ENCODE peak calls at places on chromosome 10, in six cellular contexts. One of them, this sample, is unnamed.

GRCh38 chr10:33414841-33415240 is 80.4 kb upstream of the NRP1 start:
- DNase-seq in neural progenitor cell: no peak
- DNase-seq in tibial nerve: no peak
- DNase-seq in GM12865: no peak
- DNase-seq in heart left ventricle: no peak
- DNase-seq in AG04449: peak; percentile 28
- DNase-seq in this sample: no peak

GRCh38 chr10:87575851-87576250 is 71.2 kb downstream of the MINPP1 start:
- DNase-seq in tibial nerve: no peak
- DNase-seq in heart left ventricle: no peak
- DNase-seq in GM12865: no peak
- DNase-seq in neural progenitor cell: no peak
- DNase-seq in AG04449: no peak
- DNase-seq in this sample: no peak

GRCh38 chr10:29370092-29370611 is 81.3 kb downstream of the LYZL1 start:
- DNase-seq in heart left ventricle: no peak
- DNase-seq in GM12865: no peak
- DNase-seq in tibial nerve: no peak
- DNase-seq in neural progenitor cell: no peak
- DNase-seq in AG04449: no peak
- DNase-seq in this sample: no peak

GRCh38 chr10:23094786-23095403 is 484 bp upstream of the MSRB2 start:
- DNase-seq in AG04449: no peak
- DNase-seq in neural progenitor cell: no peak
- DNase-seq in heart left ventricle: no peak
- DNase-seq in tibial nerve: no peak
- DNase-seq in GM12865: no peak
- DNase-seq in this sample: no peak

GRCh38 chr10:102230861-102231356 is 4.8 kb downstream of the ELOVL3 start:
- DNase-seq in heart left ventricle: peak; percentile 74
- DNase-seq in tibial nerve: no peak
- DNase-seq in AG04449: no peak
- DNase-seq in neural progenitor cell: peak; percentile 87
- DNase-seq in GM12865: peak; percentile 54
- DNase-seq in this sample: peak; percentile 51

GRCh38 chr10:119933179-119933578 is 40.6 kb downstream of the SEC23IP start:
- DNase-seq in GM12865: no peak
- DNase-seq in AG04449: no peak
- DNase-seq in tibial nerve: no peak
- DNase-seq in heart left ventricle: no peak
- DNase-seq in neural progenitor cell: peak; percentile 78
- DNase-seq in this sample: peak; percentile 41

GRCh38 chr10:18618995-18619394 is 32.4 kb downstream of the NSUN6 start:
- DNase-seq in GM12865: no peak
- DNase-seq in heart left ventricle: no peak
- DNase-seq in neural progenitor cell: no peak
- DNase-seq in tibial nerve: no peak
- DNase-seq in AG04449: no peak
- DNase-seq in this sample: no peak

GRCh38 chr10:43665054-43665453 is 16.4 kb upstream of the ZNF32 start:
- DNase-seq in neural progenitor cell: no peak
- DNase-seq in tibial nerve: no peak
- DNase-seq in GM12865: no peak
- DNase-seq in AG04449: no peak
- DNase-seq in heart left ventricle: no peak
- DNase-seq in this sample: no peak

GRCh38 chr10:12438914-12439692 is 89.8 kb downstream of the CAMK1D start:
- DNase-seq in tibial nerve: no peak
- DNase-seq in heart left ventricle: no peak
- DNase-seq in AG04449: no peak
- DNase-seq in GM12865: no peak
- DNase-seq in neural progenitor cell: no peak
- DNase-seq in this sample: no peak

GRCh38 chr10:119500138-119500795 is 42.3 kb downstream of the RGS10 start:
- DNase-seq in neural progenitor cell: no peak
- DNase-seq in heart left ventricle: no peak
- DNase-seq in tibial nerve: no peak
- DNase-seq in AG04449: no peak
- DNase-seq in GM12865: no peak
- DNase-seq in this sample: no peak

GRCh38 chr10:130300608-130301025 is 164.4 kb downstream of the GLRX3 start:
- DNase-seq in tibial nerve: no peak
- DNase-seq in AG04449: no peak
- DNase-seq in heart left ventricle: peak; percentile 82
- DNase-seq in neural progenitor cell: no peak
- DNase-seq in GM12865: no peak
- DNase-seq in this sample: no peak

GRCh38 chr10:120019568-120019967 is 127.0 kb downstream of the SEC23IP start:
- DNase-seq in AG04449: no peak
- DNase-seq in GM12865: no peak
- DNase-seq in tibial nerve: no peak
- DNase-seq in heart left ventricle: no peak
- DNase-seq in neural progenitor cell: no peak
- DNase-seq in this sample: no peak

GRCh38 chr10:44913312-44914079 is 2.4 kb downstream of the TMEM72 start:
- DNase-seq in neural progenitor cell: no peak
- DNase-seq in heart left ventricle: no peak
- DNase-seq in AG04449: no peak
- DNase-seq in GM12865: no peak
- DNase-seq in tibial nerve: no peak
- DNase-seq in this sample: peak; percentile 59

GRCh38 chr10:103069453-103070331 is 123.4 kb downstream of the NT5C2 start:
- DNase-seq in GM12865: peak; percentile 83
- DNase-seq in AG04449: no peak
- DNase-seq in heart left ventricle: no peak
- DNase-seq in tibial nerve: peak; percentile 26
- DNase-seq in neural progenitor cell: peak; percentile 79
- DNase-seq in this sample: peak; percentile 74

GRCh38 chr10:78754269-78755074 is 314.3 kb upstream of the ZMIZ1 start:
- DNase-seq in neural progenitor cell: peak; percentile 37
- DNase-seq in GM12865: no peak
- DNase-seq in heart left ventricle: no peak
- DNase-seq in AG04449: peak; percentile 71
- DNase-seq in tibial nerve: no peak
- DNase-seq in this sample: peak; percentile 90

GRCh38 chr10:35783305-35783838 is 141.3 kb upstream of the FZD8 start:
- DNase-seq in heart left ventricle: no peak
- DNase-seq in tibial nerve: no peak
- DNase-seq in neural progenitor cell: no peak
- DNase-seq in AG04449: no peak
- DNase-seq in GM12865: no peak
- DNase-seq in this sample: peak; percentile 39

GRCh38 chr10:124744688-124745055 is 494 bp upstream of the FAM53B start:
- DNase-seq in tibial nerve: no peak
- DNase-seq in heart left ventricle: no peak
- DNase-seq in AG04449: no peak
- DNase-seq in neural progenitor cell: no peak
- DNase-seq in GM12865: no peak
- DNase-seq in this sample: peak; percentile 88

GRCh38 chr10:63217120-63217605 is 84.0 kb downstream of the NRBF2 start:
- DNase-seq in GM12865: peak; percentile 65
- DNase-seq in AG04449: no peak
- DNase-seq in heart left ventricle: no peak
- DNase-seq in neural progenitor cell: peak; percentile 61
- DNase-seq in tibial nerve: no peak
- DNase-seq in this sample: peak; percentile 75

GRCh38 chr10:103452714-103453230 is 602 bp upstream of the CALHM2 start:
- DNase-seq in GM12865: no peak
- DNase-seq in neural progenitor cell: no peak
- DNase-seq in AG04449: no peak
- DNase-seq in heart left ventricle: no peak
- DNase-seq in tibial nerve: no peak
- DNase-seq in this sample: peak; percentile 19

GRCh38 chr10:127906548-127907377 is at the start of gene PTPRE:
- DNase-seq in tibial nerve: no peak
- DNase-seq in neural progenitor cell: peak; percentile 90
- DNase-seq in heart left ventricle: peak; percentile 91
- DNase-seq in GM12865: peak; percentile 45
- DNase-seq in AG04449: no peak
- DNase-seq in this sample: peak; percentile 72

GRCh38 chr10:18179901-18180300 is 39.7 kb downstream of the CACNB2 start:
- DNase-seq in tibial nerve: no peak
- DNase-seq in heart left ventricle: no peak
- DNase-seq in GM12865: no peak
- DNase-seq in neural progenitor cell: no peak
- DNase-seq in AG04449: peak; percentile 19
- DNase-seq in this sample: peak; percentile 92

GRCh38 chr10:80137031-80137712 is 4.6 kb downstream of the PLAC9 start:
- DNase-seq in neural progenitor cell: peak; percentile 11
- DNase-seq in heart left ventricle: peak; percentile 79
- DNase-seq in tibial nerve: peak; percentile 61
- DNase-seq in AG04449: no peak
- DNase-seq in GM12865: no peak
- DNase-seq in this sample: no peak

GRCh38 chr10:110317866-110318850 is 13.4 kb upstream of the SMNDC1 start:
- DNase-seq in heart left ventricle: no peak
- DNase-seq in AG04449: no peak
- DNase-seq in GM12865: peak; percentile 38
- DNase-seq in neural progenitor cell: no peak
- DNase-seq in tibial nerve: no peak
- DNase-seq in this sample: no peak

GRCh38 chr10:30160431-30160982 is 101.1 kb upstream of the JCAD start:
- DNase-seq in AG04449: no peak
- DNase-seq in GM12865: peak; percentile 60
- DNase-seq in tibial nerve: no peak
- DNase-seq in heart left ventricle: no peak
- DNase-seq in neural progenitor cell: no peak
- DNase-seq in this sample: no peak

GRCh38 chr10:132942101-132942739 is at the start of gene CFAP46:
- DNase-seq in tibial nerve: no peak
- DNase-seq in heart left ventricle: peak; percentile 80
- DNase-seq in GM12865: no peak
- DNase-seq in neural progenitor cell: peak; percentile 86
- DNase-seq in AG04449: no peak
- DNase-seq in this sample: peak; percentile 53

GRCh38 chr10:9227679-9228365 is 1173.3 kb downstream of the GATA3 start:
- DNase-seq in heart left ventricle: no peak
- DNase-seq in neural progenitor cell: no peak
- DNase-seq in tibial nerve: no peak
- DNase-seq in AG04449: no peak
- DNase-seq in GM12865: no peak
- DNase-seq in this sample: no peak

GRCh38 chr10:43417950-43418768 is 9.2 kb upstream of the HNRNPF start:
- DNase-seq in heart left ventricle: no peak
- DNase-seq in AG04449: no peak
- DNase-seq in GM12865: peak; percentile 81
- DNase-seq in neural progenitor cell: no peak
- DNase-seq in tibial nerve: no peak
- DNase-seq in this sample: no peak

GRCh38 chr10:49606981-49607535 is 3.1 kb upstream of the SLC18A3 start:
- DNase-seq in tibial nerve: no peak
- DNase-seq in neural progenitor cell: peak; percentile 93
- DNase-seq in heart left ventricle: peak; percentile 87
- DNase-seq in GM12865: peak; percentile 73
- DNase-seq in AG04449: no peak
- DNase-seq in this sample: peak; percentile 87

GRCh38 chr10:21432266-21432665 is 93.2 kb downstream of the SKIDA1 start:
- DNase-seq in neural progenitor cell: no peak
- DNase-seq in GM12865: no peak
- DNase-seq in AG04449: no peak
- DNase-seq in tibial nerve: no peak
- DNase-seq in heart left ventricle: no peak
- DNase-seq in this sample: no peak

GRCh38 chr10:49646256-49646870 is 32.5 kb downstream of the CHAT start:
- DNase-seq in AG04449: no peak
- DNase-seq in neural progenitor cell: no peak
- DNase-seq in heart left ventricle: no peak
- DNase-seq in tibial nerve: no peak
- DNase-seq in GM12865: no peak
- DNase-seq in this sample: no peak

GRCh38 chr10:14474656-14475055 is 143.9 kb upstream of the FRMD4A start:
- DNase-seq in tibial nerve: no peak
- DNase-seq in AG04449: no peak
- DNase-seq in GM12865: peak; percentile 29
- DNase-seq in neural progenitor cell: no peak
- DNase-seq in heart left ventricle: no peak
- DNase-seq in this sample: no peak

GRCh38 chr10:99343262-99343661 is 14.1 kb downstream of the CNNM1 start:
- DNase-seq in heart left ventricle: no peak
- DNase-seq in GM12865: no peak
- DNase-seq in tibial nerve: no peak
- DNase-seq in AG04449: no peak
- DNase-seq in neural progenitor cell: no peak
- DNase-seq in this sample: no peak

GRCh38 chr10:99344715-99345114 is 15.6 kb downstream of the CNNM1 start:
- DNase-seq in AG04449: no peak
- DNase-seq in tibial nerve: no peak
- DNase-seq in GM12865: no peak
- DNase-seq in neural progenitor cell: no peak
- DNase-seq in heart left ventricle: no peak
- DNase-seq in this sample: no peak

GRCh38 chr10:99346247-99346646 is 17.1 kb downstream of the CNNM1 start:
- DNase-seq in AG04449: no peak
- DNase-seq in tibial nerve: no peak
- DNase-seq in GM12865: no peak
- DNase-seq in neural progenitor cell: no peak
- DNase-seq in heart left ventricle: no peak
- DNase-seq in this sample: peak; percentile 27

GRCh38 chr10:99345350-99345749 is 16.2 kb downstream of the CNNM1 start:
- DNase-seq in heart left ventricle: no peak
- DNase-seq in tibial nerve: no peak
- DNase-seq in GM12865: peak; percentile 5
- DNase-seq in AG04449: no peak
- DNase-seq in neural progenitor cell: no peak
- DNase-seq in this sample: no peak

GRCh38 chr10:99347672-99348071 is 18.5 kb downstream of the CNNM1 start:
- DNase-seq in GM12865: no peak
- DNase-seq in heart left ventricle: no peak
- DNase-seq in neural progenitor cell: no peak
- DNase-seq in tibial nerve: no peak
- DNase-seq in AG04449: no peak
- DNase-seq in this sample: no peak
- TF ChIP-seq CTCF in GM12865: no peak
- TF ChIP-seq CTCF in heart left ventricle: no peak
- TF ChIP-seq CTCF in neural progenitor cell: no peak
- TF ChIP-seq CTCF in tibial nerve: no peak
- TF ChIP-seq CTCF in AG04449: no peak
- TF ChIP-seq CTCF in this sample: no peak

GRCh38 chr10:101215397-101216206 is 13.7 kb downstream of the LBX1 start:
- DNase-seq in tibial nerve: no peak
- DNase-seq in AG04449: no peak
- DNase-seq in neural progenitor cell: peak; percentile 43
- DNase-seq in GM12865: no peak
- DNase-seq in heart left ventricle: peak; percentile 54
- DNase-seq in this sample: no peak
- H3K4me3 ChIP-seq in tibial nerve: no peak overlapping the region
- H3K4me3 ChIP-seq in AG04449: no peak overlapping the region
- H3K4me3 ChIP-seq in neural progenitor cell: peak overlapping the region; percentile 2
- H3K4me3 ChIP-seq in GM12865: no peak overlapping the region
- H3K4me3 ChIP-seq in heart left ventricle: no peak overlapping the region
- H3K4me3 ChIP-seq in this sample: no peak overlapping the region

GRCh38 chr10:47451998-47452494 is 31.9 kb downstream of the ANXA8 start:
- DNase-seq in tibial nerve: no peak
- DNase-seq in heart left ventricle: no peak
- DNase-seq in neural progenitor cell: no peak
- DNase-seq in AG04449: no peak
- DNase-seq in GM12865: no peak
- DNase-seq in this sample: no peak
- TF ChIP-seq CTCF in tibial nerve: no peak
- TF ChIP-seq CTCF in heart left ventricle: no peak
- TF ChIP-seq CTCF in neural progenitor cell: no peak
- TF ChIP-seq CTCF in AG04449: no peak
- TF ChIP-seq CTCF in GM12865: no peak
- TF ChIP-seq CTCF in this sample: no peak

GRCh38 chr10:81928119-81928518 is 53.1 kb downstream of the NRG3 start:
- DNase-seq in tibial nerve: no peak
- DNase-seq in neural progenitor cell: no peak
- DNase-seq in heart left ventricle: no peak
- DNase-seq in AG04449: no peak
- DNase-seq in GM12865: no peak
- DNase-seq in this sample: no peak
- H3K4me3 ChIP-seq in tibial nerve: no peak overlapping the region
- H3K4me3 ChIP-seq in neural progenitor cell: no peak overlapping the region
- H3K4me3 ChIP-seq in heart left ventricle: no peak overlapping the region
- H3K4me3 ChIP-seq in AG04449: no peak overlapping the region
- H3K4me3 ChIP-seq in GM12865: no peak overlapping the region
- H3K4me3 ChIP-seq in this sample: no peak overlapping the region